ENCODE peak calls at places on chromosomes 16 and 17, in five cellular contexts. K is activated naive CD4-positive, alpha-beta T cell treated with anti-CD3 and anti-CD28 coated beads for 36 hours; A is stimulated activated naive CD8-positive, alpha-beta T cell treated with anti-CD3 and anti-CD28 coated beads, Interleukin-15, Interleukin-2, amounts not matched to agents 100 U/mL and 50 U/mL, for 24 hours; I is MM.1S; V is cardiac muscle cell. J is an unnamed sample.

GRCh38 chr17:75983501-75984181 is 4.6 kb downstream of the TEN1 start:
- DNase-seq in K (no peak), A (no peak), I (no peak), V (no peak), J (peak; percentile 62)

GRCh38 chr17:59763861-59764260 is 56.4 kb downstream of the VMP1 start:
- DNase-seq in K (no peak), A (no peak), I (no peak), V (no peak), J (no peak)

GRCh38 chr17:69575346-69575761 is 160.9 kb downstream of the MAP2K6 start:
- DNase-seq in K (no peak), A (no peak), I (no peak), V (no peak), J (no peak)

GRCh38 chr16:4624827-4625616 is 396 bp downstream of the MGRN1 start:
- DNase-seq in K (peak; percentile 80), A (peak; percentile 89), I (peak; percentile 90), V (peak; percentile 61), J (peak; percentile 86)

GRCh38 chr17:80847506-80848230 is 144.0 kb upstream of the CHMP6 start:
- DNase-seq in K (peak; percentile 65), A (peak; percentile 71), I (no peak), V (no peak), J (peak; percentile 51)

GRCh38 chr17:32489320-32490100 is 2.7 kb downstream of the CDK5R1 start:
- DNase-seq in K (no peak), A (no peak), I (no peak), V (no peak), J (no peak)

GRCh38 chr17:58630883-58631522 is 60.8 kb downstream of the TEX14 start:
- DNase-seq in K (no peak), A (peak; percentile 38), I (no peak), V (peak; percentile 86), J (no peak)

GRCh38 chr17:7589891-7590611 is at the start of gene SOX15:
- DNase-seq in K (no peak), A (no peak), I (no peak), V (no peak), J (no peak)

GRCh38 chr17:49252148-49252682 is 21.6 kb upstream of the PHOSPHO1 start:
- DNase-seq in K (no peak), A (no peak), I (no peak), V (peak; percentile 19), J (no peak)

GRCh38 chr17:70527364-70527888 is 358.1 kb downstream of the KCNJ2 start:
- DNase-seq in K (no peak), A (no peak), I (no peak), V (no peak), J (no peak)

GRCh38 chr17:63448655-63449054 is 2.5 kb upstream of the CYB561 start:
- DNase-seq in K (no peak), A (no peak), I (no peak), V (no peak), J (no peak)

GRCh38 chr17:50564916-50565315 is 4.4 kb downstream of the CACNA1G start:
- DNase-seq in K (no peak), A (peak; percentile 15), I (no peak), V (no peak), J (peak; percentile 94)

GRCh38 chr17:82838386-82839063 is 1.3 kb downstream of the ZNF750 start:
- DNase-seq in K (no peak), A (no peak), I (no peak), V (no peak), J (peak; percentile 55)

GRCh38 chr17:41345992-41346391 is 4.6 kb downstream of the KRT33A start:
- DNase-seq in K (no peak), A (no peak), I (no peak), V (no peak), J (no peak)

GRCh38 chr16:68417711-68418301 is 30.5 kb downstream of the SMPD3 start:
- DNase-seq in K (peak; percentile 89), A (peak; percentile 56), I (peak; percentile 92), V (no peak), J (no peak)

GRCh38 chr16:21088646-21089538 is 61.8 kb downstream of the DNAH3 start:
- DNase-seq in K (no peak), A (no peak), I (no peak), V (no peak), J (no peak)

GRCh38 chr16:68236804-68237242 is 896 bp upstream of the ESRP2 start:
- DNase-seq in K (no peak), A (no peak), I (no peak), V (no peak), J (no peak)

GRCh38 chr16:86661715-86662114 is 83.4 kb downstream of the FOXL1 start:
- DNase-seq in K (no peak), A (no peak), I (no peak), V (peak; percentile 37), J (no peak)

GRCh38 chr17:8234361-8235270 is 13.2 kb downstream of the CTC1 start:
- DNase-seq in K (no peak), A (no peak), I (no peak), V (no peak), J (no peak)

J was measured in aorta.